ENCODE peak calls at places on chromosomes 4 and X, in nine cellular contexts. E is mucosa of descending colon; N is germinal center; Z is immature natural killer cell; G is pons; T is iPS DF 19.7; F is progenitor cell of endocrine pancreas; Y is stimulated activated CD8-positive, alpha-beta memory T cell treated with anti-CD3 and anti-CD28 coated beads, Interleukin-7, amount 100 ng/mL, for 1 hour; J is adrenal gland. Q is an unnamed sample.

GRCh38 chr4:26320159-26320452 is 708 bp upstream of the RBPJ start:
- DNase-seq in E (no peak), N (peak), Z (peak), G (no peak), T (no peak), F (peak), Y (peak), J (no peak), Q (no peak)

GRCh38 chr4:153497091-153497531 is 31.0 kb downstream of the TMEM131L start:
- DNase-seq in E (no peak), N (no peak), Z (peak), G (no peak), T (no peak), F (no peak), Y (no peak), J (no peak), Q (no peak)

GRCh38 chrX:29490606-29491005 is 724.8 kb upstream of the MAGEB2 start:
- DNase-seq in E (no peak), N (no peak), Z (no peak), G (no peak), T (no peak), F (no peak), Y (no peak), J (no peak), Q (no peak)

GRCh38 chrX:96394566-96394965 is 290.1 kb upstream of the DIAPH2 start:
- DNase-seq in E (no peak), N (no peak), Z (no peak), G (no peak), T (no peak), F (no peak), Y (no peak), J (peak), Q (no peak)

GRCh38 chr4:123709336-123709735 is 312.7 kb downstream of the SPRY1 start:
- DNase-seq in E (peak), N (no peak), Z (no peak), G (no peak), T (no peak), F (no peak), Y (no peak), J (no peak), Q (no peak)

GRCh38 chr4:1804638-1805492 is 11.8 kb downstream of the FGFR3 start:
- DNase-seq in E (no peak), N (no peak), Z (no peak), G (no peak), T (no peak), F (no peak), Y (no peak), J (no peak), Q (no peak)

GRCh38 chrX:8971116-8971515 is 62.8 kb downstream of the FAM9B start:
- DNase-seq in E (no peak), N (no peak), Z (peak), G (peak), T (peak), F (no peak), Y (no peak), J (no peak), Q (no peak)

GRCh38 chr4:153647975-153648374 is 36.1 kb upstream of the TLR2 start:
- DNase-seq in E (no peak), N (no peak), Z (no peak), G (no peak), T (no peak), F (no peak), Y (no peak), J (no peak), Q (no peak)

Q was measured in RWPE2.